ENCODE peak calls at places on chromosomes 11 and 22, in nine cellular contexts. R, M, F, Y, E, Z, I, Q and U are unnamed samples.
A peak's percentile ranks its signal among the peaks of the same experiment; 100 is the strongest.

GRCh38 chr11:2977113-2977512 is 15.0 kb downstream of the NAP1L4 start:
- DNase-seq in R (no peak), M (no peak), F (no peak), Y (no peak), E (no peak), Z (no peak), I (no peak), Q (no peak), U (no peak)

GRCh38 chr11:111938687-111939160 is 1.6 kb downstream of the DIXDC1 start:
- DNase-seq in R (peak; percentile 58), M (no peak), F (peak; percentile 55), Y (no peak), E (no peak), Z (no peak), I (peak; percentile 24), Q (no peak), U (no peak)

GRCh38 chr22:45329536-45329936 is 19.8 kb downstream of the FAM118A start:
- DNase-seq in R (no peak), M (no peak), F (no peak), Y (no peak), E (no peak), Z (no peak), I (no peak), Q (no peak), U (no peak)

GRCh38 chr22:38831166-38831945 is 12.5 kb downstream of the NPTXR start:
- DNase-seq in R (peak; percentile 21), M (no peak), F (no peak), Y (no peak), E (no peak), Z (no peak), I (no peak), Q (no peak), U (no peak)

GRCh38 chr11:93842461-93842860 is 8.0 kb downstream of the VSTM5 start:
- DNase-seq in R (peak; percentile 92), M (no peak), F (no peak), Y (no peak), E (no peak), Z (no peak), I (no peak), Q (no peak), U (no peak)

GRCh38 chr11:36746886-36747710 is 149.1 kb upstream of the RAG2 start:
- DNase-seq in R (peak; percentile 80), M (peak; percentile 72), F (peak; percentile 88), Y (peak; percentile 54), E (no peak), Z (peak; percentile 37), I (peak; percentile 79), Q (peak; percentile 62), U (no peak)

GRCh38 chr22:46045459-46046298 is 68.7 kb upstream of the WNT7B start:
- DNase-seq in R (no peak), M (peak; percentile 67), F (no peak), Y (no peak), E (no peak), Z (no peak), I (no peak), Q (no peak), U (no peak)

GRCh38 chr22:31626427-31627150 is 35.4 kb downstream of the PISD start:
- DNase-seq in R (no peak), M (no peak), F (no peak), Y (no peak), E (no peak), Z (no peak), I (no peak), Q (no peak), U (no peak)

GRCh38 chr11:64006468-64006867 is 20.2 kb downstream of the OTUB1 start:
- DNase-seq in R (no peak), M (no peak), F (no peak), Y (no peak), E (no peak), Z (no peak), I (no peak), Q (no peak), U (no peak)

GRCh38 chr22:44525872-44526271 is 27.8 kb upstream of the RTL6 start:
- DNase-seq in R (no peak), M (no peak), F (no peak), Y (no peak), E (peak; percentile 40), Z (no peak), I (no peak), Q (no peak), U (no peak)

GRCh38 chr11:121024989-121025388 is 1.1 kb downstream of the TBCEL start:
- DNase-seq in R (no peak), M (no peak), F (no peak), Y (no peak), E (no peak), Z (no peak), I (peak; percentile 5), Q (no peak), U (no peak)

GRCh38 chr22:27331526-27332281 is 469.9 kb downstream of the MN1 start:
- DNase-seq in R (peak; percentile 57), M (peak; percentile 21), F (no peak), Y (no peak), E (peak; percentile 52), Z (no peak), I (no peak), Q (no peak), U (no peak)

GRCh38 chr22:39234867-39235687 is 9.7 kb downstream of the PDGFB start:
- DNase-seq in R (no peak), M (no peak), F (no peak), Y (no peak), E (no peak), Z (no peak), I (no peak), Q (no peak), U (no peak)

GRCh38 chr11:1556278-1557167 is 15.5 kb downstream of the DUSP8 start:
- DNase-seq in R (no peak), M (no peak), F (no peak), Y (no peak), E (no peak), Z (no peak), I (no peak), Q (no peak), U (no peak)

GRCh38 chr11:120339394-120339890 is 3.2 kb downstream of the ARHGEF12 start:
- DNase-seq in R (no peak), M (peak; percentile 41), F (no peak), Y (no peak), E (no peak), Z (no peak), I (peak; percentile 24), Q (no peak), U (no peak)